ENCODE peak calls at places on chromosomes 12 and 14, in seven cellular contexts. One of them, this sample, is unnamed.

GRCh38 chr12:51879102-51879501 is 8.8 kb upstream of the ANKRD33 start:
- DNase-seq in CD4-positive, alpha-beta T cell: no peak
- DNase-seq in activated T-helper 1 cell treated with Interleukin-2 at 50 U/mL for 16 hours: no peak
- DNase-seq in stimulated activated CD4-positive, alpha-beta T cell treated with anti-CD3 and anti-CD28 coated beads, Interleukin-4, amount 100 ng/mL, for 48 hours: no peak
- DNase-seq in GOT3: no peak
- DNase-seq in activated CD4-positive, alpha-beta T cell treated with anti-CD3 and anti-CD28 coated beads, Interleukin-2, amount 50 U/mL, for 1 hour: no peak
- DNase-seq in Right ventricle myocardium superior: no peak
- DNase-seq in this sample: no peak

GRCh38 chr12:32198555-32198954 is 91.9 kb downstream of the BICD1 start:
- DNase-seq in CD4-positive, alpha-beta T cell: no peak
- DNase-seq in activated T-helper 1 cell treated with Interleukin-2 at 50 U/mL for 16 hours: no peak
- DNase-seq in stimulated activated CD4-positive, alpha-beta T cell treated with anti-CD3 and anti-CD28 coated beads, Interleukin-4, amount 100 ng/mL, for 48 hours: no peak
- DNase-seq in GOT3: no peak
- DNase-seq in activated CD4-positive, alpha-beta T cell treated with anti-CD3 and anti-CD28 coated beads, Interleukin-2, amount 50 U/mL, for 1 hour: no peak
- DNase-seq in Right ventricle myocardium superior: no peak
- DNase-seq in this sample: no peak

GRCh38 chr12:53428741-53429140 is 5.1 kb downstream of the AMHR2 start:
- DNase-seq in CD4-positive, alpha-beta T cell: no peak
- DNase-seq in activated T-helper 1 cell treated with Interleukin-2 at 50 U/mL for 16 hours: no peak
- DNase-seq in stimulated activated CD4-positive, alpha-beta T cell treated with anti-CD3 and anti-CD28 coated beads, Interleukin-4, amount 100 ng/mL, for 48 hours: no peak
- DNase-seq in GOT3: no peak
- DNase-seq in activated CD4-positive, alpha-beta T cell treated with anti-CD3 and anti-CD28 coated beads, Interleukin-2, amount 50 U/mL, for 1 hour: no peak
- DNase-seq in Right ventricle myocardium superior: no peak
- DNase-seq in this sample: no peak

GRCh38 chr12:75483411-75483810 is 2.9 kb downstream of the GLIPR1 start:
- DNase-seq in CD4-positive, alpha-beta T cell: no peak
- DNase-seq in activated T-helper 1 cell treated with Interleukin-2 at 50 U/mL for 16 hours: no peak
- DNase-seq in stimulated activated CD4-positive, alpha-beta T cell treated with anti-CD3 and anti-CD28 coated beads, Interleukin-4, amount 100 ng/mL, for 48 hours: no peak
- DNase-seq in GOT3: no peak
- DNase-seq in activated CD4-positive, alpha-beta T cell treated with anti-CD3 and anti-CD28 coated beads, Interleukin-2, amount 50 U/mL, for 1 hour: no peak
- DNase-seq in Right ventricle myocardium superior: no peak
- DNase-seq in this sample: no peak

GRCh38 chr12:95859344-95859816 is 628 bp downstream of the SNRPF start:
- DNase-seq in CD4-positive, alpha-beta T cell: no peak
- DNase-seq in activated T-helper 1 cell treated with Interleukin-2 at 50 U/mL for 16 hours: no peak
- DNase-seq in stimulated activated CD4-positive, alpha-beta T cell treated with anti-CD3 and anti-CD28 coated beads, Interleukin-4, amount 100 ng/mL, for 48 hours: no peak
- DNase-seq in GOT3: no peak
- DNase-seq in activated CD4-positive, alpha-beta T cell treated with anti-CD3 and anti-CD28 coated beads, Interleukin-2, amount 50 U/mL, for 1 hour: no peak
- DNase-seq in Right ventricle myocardium superior: no peak
- DNase-seq in this sample: no peak

GRCh38 chr12:120640840-120641833 is 711 bp downstream of the CABP1 start:
- DNase-seq in CD4-positive, alpha-beta T cell: peak
- DNase-seq in activated T-helper 1 cell treated with Interleukin-2 at 50 U/mL for 16 hours: peak
- DNase-seq in stimulated activated CD4-positive, alpha-beta T cell treated with anti-CD3 and anti-CD28 coated beads, Interleukin-4, amount 100 ng/mL, for 48 hours: no peak
- DNase-seq in GOT3: no peak
- DNase-seq in activated CD4-positive, alpha-beta T cell treated with anti-CD3 and anti-CD28 coated beads, Interleukin-2, amount 50 U/mL, for 1 hour: peak
- DNase-seq in Right ventricle myocardium superior: peak
- DNase-seq in this sample: no peak

GRCh38 chr14:45201908-45202307 is 51.1 kb downstream of the MIS18BP1 start:
- DNase-seq in CD4-positive, alpha-beta T cell: no peak
- DNase-seq in activated T-helper 1 cell treated with Interleukin-2 at 50 U/mL for 16 hours: no peak
- DNase-seq in stimulated activated CD4-positive, alpha-beta T cell treated with anti-CD3 and anti-CD28 coated beads, Interleukin-4, amount 100 ng/mL, for 48 hours: no peak
- DNase-seq in GOT3: no peak
- DNase-seq in activated CD4-positive, alpha-beta T cell treated with anti-CD3 and anti-CD28 coated beads, Interleukin-2, amount 50 U/mL, for 1 hour: no peak
- DNase-seq in Right ventricle myocardium superior: no peak
- DNase-seq in this sample: no peak

GRCh38 chr12:10285919-10286318 is 21.8 kb upstream of the KLRD1 start:
- DNase-seq in CD4-positive, alpha-beta T cell: no peak
- DNase-seq in activated T-helper 1 cell treated with Interleukin-2 at 50 U/mL for 16 hours: no peak
- DNase-seq in stimulated activated CD4-positive, alpha-beta T cell treated with anti-CD3 and anti-CD28 coated beads, Interleukin-4, amount 100 ng/mL, for 48 hours: no peak
- DNase-seq in GOT3: no peak
- DNase-seq in activated CD4-positive, alpha-beta T cell treated with anti-CD3 and anti-CD28 coated beads, Interleukin-2, amount 50 U/mL, for 1 hour: no peak
- DNase-seq in Right ventricle myocardium superior: no peak
- DNase-seq in this sample: no peak

GRCh38 chr14:95784137-95784536 is 70.2 kb upstream of the TCL1A start:
- DNase-seq in CD4-positive, alpha-beta T cell: no peak
- DNase-seq in activated T-helper 1 cell treated with Interleukin-2 at 50 U/mL for 16 hours: no peak
- DNase-seq in stimulated activated CD4-positive, alpha-beta T cell treated with anti-CD3 and anti-CD28 coated beads, Interleukin-4, amount 100 ng/mL, for 48 hours: no peak
- DNase-seq in GOT3: no peak
- DNase-seq in activated CD4-positive, alpha-beta T cell treated with anti-CD3 and anti-CD28 coated beads, Interleukin-2, amount 50 U/mL, for 1 hour: no peak
- DNase-seq in Right ventricle myocardium superior: no peak
- DNase-seq in this sample: no peak

This sample was measured in NCI-H2107.